ENCODE peak calls at places on chromosome 19, in ten cellular contexts. R, D, Q, G, V, Y, W, O, T and M are unnamed samples.

GRCh38 chr19:18940791-18941627 is at the start of gene HOMER3:
- DNase-seq in T (peak; percentile 95), Y (peak; percentile 83), V (peak; percentile 95), R (peak; percentile 72), Q (peak; percentile 76), W (peak; percentile 91), O (peak; percentile 66), G (peak; percentile 85), D (peak; percentile 97), M (no peak)

GRCh38 chr19:33344210-33344609 is 29.3 kb upstream of the CEBPG start:
- DNase-seq in D (peak; percentile 65), G (no peak), Q (no peak), Y (peak; percentile 41), R (peak; percentile 27), O (no peak), W (peak; percentile 48), V (no peak), T (peak; percentile 20), M (no peak)

GRCh38 chr19:35755550-35756371 is 1.1 kb downstream of the HSPB6 start:
- DNase-seq in V (peak; percentile 83), Q (peak; percentile 90), T (no peak), D (peak; percentile 81), G (no peak), W (peak; percentile 47), O (peak; percentile 53), R (peak; percentile 92), Y (peak; percentile 97), M (no peak)

GRCh38 chr19:31445406-31445805 is 96.2 kb upstream of the TSHZ3 start:
- DNase-seq in V (no peak), Y (no peak), W (no peak), R (no peak), T (no peak), D (no peak), G (no peak), O (no peak), Q (no peak), M (no peak)

GRCh38 chr19:12331211-12331941 is 2.1 kb downstream of the ZNF563 start:
- DNase-seq in Y (no peak), O (peak; percentile 38), Q (no peak), T (no peak), D (peak; percentile 41), W (peak; percentile 13), G (no peak), R (no peak), V (peak; percentile 84), M (no peak)

GRCh38 chr19:54436031-54436523 is 12.9 kb upstream of the LENG8 start:
- DNase-seq in W (peak; percentile 60), V (no peak), Y (no peak), D (peak; percentile 84), Q (no peak), R (no peak), O (no peak), G (no peak), T (no peak), M (no peak)

GRCh38 chr19:55447421-55448174 is 4.5 kb upstream of the SHISA7 start:
- DNase-seq in G (no peak), O (no peak), Y (no peak), R (peak; percentile 38), W (peak; percentile 68), Q (no peak), V (no peak), T (peak; percentile 54), D (peak; percentile 67), M (no peak)

GRCh38 chr19:1811472-1811894 is 593 bp downstream of the ATP8B3 start:
- DNase-seq in Y (peak; percentile 56), D (no peak), W (no peak), Q (peak; percentile 26), O (no peak), T (peak; percentile 52), G (peak; percentile 74), V (peak; percentile 86), R (peak; percentile 29), M (peak; percentile 34)

GRCh38 chr19:19338082-19338481 is 17.5 kb downstream of the MAU2 start:
- DNase-seq in V (no peak), R (no peak), O (no peak), T (no peak), W (no peak), G (no peak), Q (no peak), Y (no peak), D (no peak), M (peak; percentile 71)

GRCh38 chr19:48913114-48913513 is 13.0 kb downstream of the NUCB1 start:
- DNase-seq in V (no peak), T (no peak), G (no peak), W (peak; percentile 59), D (peak; percentile 75), O (peak; percentile 31), Q (no peak), R (no peak), Y (no peak), M (no peak)

GRCh38 chr19:2188708-2189385 is 25.1 kb downstream of the DOT1L start:
- DNase-seq in T (no peak), G (no peak), W (no peak), R (no peak), Q (no peak), O (no peak), Y (no peak), V (no peak), D (no peak), M (no peak)

GRCh38 chr19:28012361-28012760 is 1200.6 kb downstream of the UQCRFS1 start:
- DNase-seq in G (no peak), T (no peak), W (peak; percentile 53), D (peak; percentile 54), Q (no peak), O (no peak), R (no peak), Y (no peak), V (no peak), M (no peak)

DNA sequence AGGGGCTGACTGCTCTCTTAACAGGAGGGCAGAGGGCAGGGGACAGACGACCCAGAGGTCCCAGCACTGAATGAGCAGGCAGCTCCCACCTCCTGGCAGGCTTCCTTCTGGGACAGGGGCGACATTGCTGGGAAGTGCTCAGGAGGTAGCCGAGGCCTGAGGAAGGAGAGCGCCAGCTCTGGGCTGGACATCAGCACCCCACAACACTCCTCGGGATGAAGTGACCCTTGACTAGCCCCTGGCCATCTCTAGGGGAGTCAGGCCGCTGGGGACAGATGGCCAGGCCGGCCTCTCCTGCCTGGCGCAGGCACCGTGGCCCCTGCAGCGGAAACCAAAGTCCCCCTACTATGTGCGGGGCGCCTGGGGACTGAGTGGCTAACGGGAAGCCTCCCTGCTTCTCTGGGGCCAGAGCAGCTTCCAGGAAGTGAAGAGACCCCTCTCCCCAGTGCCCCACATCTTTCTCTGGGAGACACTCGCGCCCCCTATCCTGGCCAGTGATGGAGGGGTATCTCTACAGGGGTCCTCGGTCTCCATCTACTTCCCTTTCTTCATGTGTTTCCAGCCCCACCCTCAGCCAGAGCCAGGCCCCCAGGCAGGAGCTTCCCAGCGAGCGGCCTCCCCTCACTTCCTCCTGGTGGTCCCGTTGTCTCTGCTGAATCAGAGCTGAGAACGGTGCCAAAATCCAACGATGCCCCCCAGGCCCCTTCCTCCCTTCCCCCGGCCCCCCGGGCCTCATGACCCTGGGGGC is 10.0 kb downstream of the PRR36 start:
- DNase-seq in V (no peak), R (no peak), Y (no peak), T (no peak), D (no peak), Q (no peak), W (no peak), O (no peak), G (no peak), M (no peak)
- H3K27me3 ChIP-seq in V (peaks cover 100% of the 10 kb centered on the region), R (peaks cover 72% of the 10 kb centered on the region), Y (no peaks in the 10 kb centered on the region), T (peaks cover 3% of the 10 kb centered on the region), D (peaks cover 81% of the 10 kb centered on the region), Q (peaks cover 61% of the 10 kb centered on the region), W (peaks cover 84% of the 10 kb centered on the region), O (peaks cover 12% of the 10 kb centered on the region), G (peaks cover 26% of the 10 kb centered on the region), M (peaks cover 11% of the 10 kb centered on the region)

DNA sequence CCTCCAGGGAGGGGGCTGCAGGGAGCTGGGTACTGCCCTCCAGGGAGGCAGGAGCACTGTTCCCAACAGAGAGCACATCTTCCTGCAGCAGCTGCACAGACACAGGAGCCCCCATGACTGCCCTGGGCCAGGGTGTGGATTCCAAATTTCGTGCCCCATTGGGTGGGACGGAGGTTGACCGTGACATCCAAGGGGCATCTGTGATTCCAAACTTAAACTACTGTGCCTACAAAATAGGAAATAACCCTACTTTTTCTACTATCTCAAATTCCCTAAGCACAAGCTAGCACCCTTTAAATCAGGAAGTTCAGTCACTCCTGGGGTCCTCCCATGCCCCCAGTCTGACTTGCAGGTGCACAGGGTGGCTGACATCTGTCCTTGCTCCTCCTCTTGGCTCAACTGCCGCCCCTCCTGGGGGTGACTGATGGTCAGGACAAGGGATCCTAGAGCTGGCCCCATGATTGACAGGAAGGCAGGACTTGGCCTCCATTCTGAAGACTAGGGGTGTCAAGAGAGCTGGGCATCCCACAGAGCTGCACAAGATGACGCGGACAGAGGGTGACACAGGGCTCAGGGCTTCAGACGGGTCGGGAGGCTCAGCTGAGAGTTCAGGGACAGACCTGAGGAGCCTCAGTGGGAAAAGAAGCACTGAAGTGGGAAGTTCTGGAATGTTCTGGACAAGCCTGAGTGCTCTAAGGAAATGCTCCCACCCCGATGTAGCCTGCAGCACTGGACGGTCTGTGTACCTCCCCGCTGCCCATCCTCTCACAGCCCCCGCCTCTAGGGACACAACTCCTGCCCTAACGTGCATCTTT is 7.8 kb upstream of the CEACAM5 start:
- DNase-seq in R (no peak), V (peak; percentile 29), Q (no peak), T (no peak), W (no peak), Y (no peak), D (no peak), O (no peak), G (no peak), M (no peak)
- H3K27me3 ChIP-seq in R (no peaks in the 10 kb centered on the region), V (peaks cover 74% of the 10 kb centered on the region), Q (peaks cover 2% of the 10 kb centered on the region), T (peaks cover 15% of the 10 kb centered on the region), W (no peaks in the 10 kb centered on the region), Y (no peaks in the 10 kb centered on the region), D (no peaks in the 10 kb centered on the region), O (no peaks in the 10 kb centered on the region), G (peaks cover 19% of the 10 kb centered on the region), M (no peaks in the 10 kb centered on the region)

DNA sequence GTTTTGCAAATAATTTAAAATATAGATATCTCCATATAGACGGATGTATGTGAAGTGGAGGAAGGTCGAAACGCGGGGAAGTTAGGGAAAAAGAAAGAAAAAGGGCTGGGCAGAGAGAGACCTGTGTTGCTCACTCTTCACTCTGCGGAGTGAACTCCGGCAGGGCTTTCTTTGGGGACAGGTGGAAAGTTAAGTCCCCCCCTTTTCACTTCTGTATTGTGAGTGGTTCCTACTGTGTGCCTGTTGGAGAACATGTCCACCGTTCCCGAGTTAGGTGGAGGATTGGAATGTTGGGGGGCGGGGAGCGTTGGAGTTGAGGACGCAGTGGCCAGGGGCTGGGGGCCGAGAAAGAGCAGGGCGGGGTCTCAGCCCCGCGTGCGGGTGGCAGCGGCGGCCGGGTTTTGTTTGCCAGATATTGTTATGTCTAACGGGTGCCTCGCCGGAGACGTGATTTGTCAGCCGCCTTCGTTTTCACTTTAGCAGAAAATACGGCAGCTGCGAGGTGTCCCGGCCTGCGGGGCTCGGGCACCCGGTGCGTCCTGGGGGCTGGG is 145.0 kb upstream of the ZNF536 start:
- DNase-seq in O (no peak), G (no peak), Q (no peak), V (no peak), D (peak; percentile 76), T (peak; percentile 9), W (peak; percentile 67), Y (no peak), R (no peak), M (no peak)
- H3K27me3 ChIP-seq in O (peaks cover 6% of the 10 kb centered on the region), G (peaks cover 82% of the 10 kb centered on the region), Q (peaks cover 56% of the 10 kb centered on the region), V (peaks cover 100% of the 10 kb centered on the region), D (peaks cover 81% of the 10 kb centered on the region), T (peaks cover 35% of the 10 kb centered on the region), W (peaks cover 100% of the 10 kb centered on the region), Y (peaks cover 12% of the 10 kb centered on the region), R (peaks cover 100% of the 10 kb centered on the region), M (peaks cover 50% of the 10 kb centered on the region)

DNA sequence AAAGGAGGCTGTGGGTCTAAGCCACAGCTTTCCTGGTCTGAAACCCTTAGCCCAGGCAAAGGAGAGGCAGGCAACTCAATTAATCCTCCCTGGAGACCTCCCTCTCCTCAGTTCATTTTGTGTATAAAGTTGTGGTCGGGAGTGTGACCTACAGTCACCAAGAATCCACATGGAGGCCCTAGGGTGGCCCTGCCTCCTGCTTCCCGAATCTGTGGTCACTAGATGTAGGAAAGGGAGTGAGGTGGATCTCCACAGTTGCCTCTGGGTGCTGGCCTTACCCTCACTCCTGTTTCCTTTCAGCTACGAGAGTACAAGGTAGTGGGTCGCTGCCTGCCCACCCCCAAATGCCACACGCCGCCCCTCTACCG is 1.3 kb downstream of the RPL18A start:
- DNase-seq in O (no peak), W (no peak), Y (no peak), T (no peak), D (no peak), G (no peak), Q (no peak), V (no peak), R (no peak), M (no peak)
- H3K27me3 ChIP-seq in O (no peaks in the 10 kb centered on the region), W (no peaks in the 10 kb centered on the region), Y (no peaks in the 10 kb centered on the region), T (no peaks in the 10 kb centered on the region), D (no peaks in the 10 kb centered on the region), G (no peaks in the 10 kb centered on the region), Q (no peaks in the 10 kb centered on the region), V (no peaks in the 10 kb centered on the region), R (no peaks in the 10 kb centered on the region), M (no peaks in the 10 kb centered on the region)